ENCODE peak calls at places on chromosomes 1 and 21, in nine cellular contexts. E is Panc1; Y is HL-60; Q is RKO; Z is NCI-H1092; H is CD4-positive, CD25-positive, alpha-beta regulatory T cell; T is left ventricle myocardium inferior; K is aorta; I is substantia nigra. C is an unnamed sample.

GRCh38 chr1:81760487-81761097 is 40.1 kb upstream of the ADGRL2 start:
- DNase-seq in I (no peak), K (no peak), Z (no peak), E (no peak), Y (no peak), H (no peak), Q (peak; percentile 21), T (no peak), C (peak; percentile 32)

GRCh38 chr1:33390550-33390949 is 40.3 kb downstream of the PHC2 start:
- DNase-seq in I (no peak), Y (no peak), K (no peak), Q (no peak), E (no peak), H (no peak), T (no peak), Z (no peak), C (peak; percentile 91)

GRCh38 chr21:35664683-35665082 is 395.6 kb downstream of the SETD4 start:
- DNase-seq in Q (no peak), E (no peak), T (no peak), H (no peak), Z (no peak), Y (no peak), K (no peak), I (no peak), C (no peak)

GRCh38 chr1:32695098-32695904 is 7.3 kb downstream of the SYNC start:
- DNase-seq in Z (no peak), T (peak; percentile 78), I (peak; percentile 18), K (peak; percentile 93), E (no peak), H (peak; percentile 14), Q (no peak), Y (no peak), C (peak; percentile 91)

GRCh38 chr1:190373705-190374336 is 103.8 kb downstream of the BRINP3 start:
- DNase-seq in Q (no peak), Y (no peak), K (no peak), T (no peak), E (peak; percentile 17), I (no peak), H (no peak), Z (no peak), C (no peak)

GRCh38 chr1:166822385-166822784 is 16.9 kb upstream of the POGK start:
- DNase-seq in Q (no peak), I (no peak), K (no peak), Z (no peak), T (no peak), H (no peak), Y (no peak), E (no peak), C (no peak)

GRCh38 chr1:22815421-22816062 is 104.9 kb downstream of the EPHB2 start:
- DNase-seq in T (peak; percentile 36), Z (no peak), I (peak; percentile 20), H (no peak), K (no peak), Y (no peak), E (no peak), Q (no peak), C (no peak)

GRCh38 chr21:29299046-29299905 is 554 bp downstream of the BACH1 start:
- DNase-seq in I (peak; percentile 48), Y (no peak), E (no peak), T (peak; percentile 69), K (peak; percentile 90), Q (peak; percentile 63), Z (peak; percentile 37), H (peak; percentile 70), C (peak; percentile 66)

GRCh38 chr1:192914092-192914491 is 105.3 kb downstream of the RGS2 start:
- DNase-seq in I (no peak), Y (no peak), Q (no peak), K (no peak), E (no peak), T (no peak), H (no peak), Z (no peak), C (no peak)

GRCh38 chr1:20507248-20507563 is 745 bp downstream of the MUL1 start:
- DNase-seq in H (no peak), T (no peak), E (no peak), Y (no peak), K (no peak), Z (no peak), I (no peak), Q (no peak), C (no peak)

GRCh38 chr1:86708923-86709322 is 4.5 kb downstream of the SH3GLB1 start:
- DNase-seq in I (no peak), E (no peak), Z (no peak), Q (peak; percentile 61), K (no peak), T (no peak), Y (no peak), H (no peak), C (peak; percentile 26)

GRCh38 chr21:33828577-33828976 is 87.0 kb downstream of the ATP5PO start:
- DNase-seq in Q (no peak), T (no peak), H (no peak), Z (no peak), I (no peak), Y (no peak), E (no peak), K (no peak), C (no peak)

GRCh38 chr21:44063151-44063912 is 43.9 kb upstream of the PWP2 start:
- DNase-seq in Z (no peak), K (no peak), E (no peak), Q (no peak), T (no peak), H (no peak), Y (no peak), I (no peak), C (no peak)

C was measured in EL.